ENCODE peak calls at places on chromosomes 13 and 19, in ten cellular contexts. One of them, this sample, is unnamed.

GRCh38 chr19:31354919-31355318 is 5.7 kb upstream of the TSHZ3 start:
- DNase-seq in cardiac muscle cell: no peak
- DNase-seq in esophagus muscularis mucosa: no peak
- DNase-seq in PC-9: no peak
- DNase-seq in mucosa of descending colon: no peak
- DNase-seq in endodermal cell: peak; percentile 58
- DNase-seq in AG04450: no peak
- DNase-seq in breast epithelium: no peak
- DNase-seq in left ventricle myocardium inferior: no peak
- DNase-seq in upper lobe of right lung: no peak
- DNase-seq in this sample: no peak

GRCh38 chr13:45847554-45848224 is 3.9 kb downstream of the SIAH3 start:
- DNase-seq in mucosa of descending colon: peak; percentile 28
- DNase-seq in cardiac muscle cell: peak; percentile 40
- DNase-seq in upper lobe of right lung: no peak
- DNase-seq in esophagus muscularis mucosa: no peak
- DNase-seq in AG04450: no peak
- DNase-seq in endodermal cell: peak; percentile 63
- DNase-seq in left ventricle myocardium inferior: peak; percentile 29
- DNase-seq in PC-9: no peak
- DNase-seq in breast epithelium: no peak
- DNase-seq in this sample: peak; percentile 37

GRCh38 chr19:40191836-40192646 is 815 bp downstream of the MAP3K10 start:
- DNase-seq in breast epithelium: no peak
- DNase-seq in left ventricle myocardium inferior: no peak
- DNase-seq in esophagus muscularis mucosa: no peak
- DNase-seq in AG04450: no peak
- DNase-seq in upper lobe of right lung: peak; percentile 70
- DNase-seq in mucosa of descending colon: peak; percentile 16
- DNase-seq in cardiac muscle cell: peak; percentile 36
- DNase-seq in PC-9: peak; percentile 15
- DNase-seq in endodermal cell: peak; percentile 91
- DNase-seq in this sample: no peak

GRCh38 chr13:27970382-27971235 is 1.5 kb upstream of the CDX2 start:
- DNase-seq in breast epithelium: no peak
- DNase-seq in esophagus muscularis mucosa: no peak
- DNase-seq in cardiac muscle cell: no peak
- DNase-seq in PC-9: no peak
- DNase-seq in left ventricle myocardium inferior: no peak
- DNase-seq in endodermal cell: peak; percentile 63
- DNase-seq in upper lobe of right lung: no peak
- DNase-seq in mucosa of descending colon: peak; percentile 31
- DNase-seq in AG04450: no peak
- DNase-seq in this sample: no peak

GRCh38 chr19:37914908-37915307 is 7.9 kb downstream of the SIPA1L3 start:
- DNase-seq in cardiac muscle cell: no peak
- DNase-seq in esophagus muscularis mucosa: no peak
- DNase-seq in upper lobe of right lung: no peak
- DNase-seq in endodermal cell: no peak
- DNase-seq in PC-9: no peak
- DNase-seq in breast epithelium: no peak
- DNase-seq in AG04450: no peak
- DNase-seq in mucosa of descending colon: peak; percentile 29
- DNase-seq in left ventricle myocardium inferior: no peak
- DNase-seq in this sample: no peak

GRCh38 chr13:97849305-97849704 is 104.2 kb upstream of the IPO5 start:
- DNase-seq in PC-9: peak; percentile 19
- DNase-seq in endodermal cell: peak; percentile 62
- DNase-seq in cardiac muscle cell: peak; percentile 39
- DNase-seq in esophagus muscularis mucosa: peak; percentile 60
- DNase-seq in left ventricle myocardium inferior: no peak
- DNase-seq in breast epithelium: no peak
- DNase-seq in AG04450: peak; percentile 3
- DNase-seq in mucosa of descending colon: no peak
- DNase-seq in upper lobe of right lung: no peak
- DNase-seq in this sample: peak; percentile 13

GRCh38 chr19:55820037-55820436 is 11.8 kb downstream of the NLRP11 start:
- DNase-seq in breast epithelium: no peak
- DNase-seq in upper lobe of right lung: no peak
- DNase-seq in AG04450: no peak
- DNase-seq in PC-9: no peak
- DNase-seq in endodermal cell: no peak
- DNase-seq in esophagus muscularis mucosa: no peak
- DNase-seq in left ventricle myocardium inferior: no peak
- DNase-seq in cardiac muscle cell: no peak
- DNase-seq in mucosa of descending colon: peak; percentile 11
- DNase-seq in this sample: no peak

GRCh38 chr19:2210987-2211740 is 25.0 kb downstream of the PLEKHJ1 start:
- DNase-seq in mucosa of descending colon: no peak
- DNase-seq in left ventricle myocardium inferior: no peak
- DNase-seq in breast epithelium: no peak
- DNase-seq in PC-9: no peak
- DNase-seq in AG04450: no peak
- DNase-seq in cardiac muscle cell: no peak
- DNase-seq in esophagus muscularis mucosa: no peak
- DNase-seq in endodermal cell: no peak
- DNase-seq in upper lobe of right lung: no peak
- DNase-seq in this sample: no peak

GRCh38 chr19:47357788-47358680 is 8.9 kb downstream of the DHX34 start:
- DNase-seq in cardiac muscle cell: no peak
- DNase-seq in PC-9: no peak
- DNase-seq in AG04450: no peak
- DNase-seq in left ventricle myocardium inferior: no peak
- DNase-seq in endodermal cell: peak; percentile 85
- DNase-seq in breast epithelium: no peak
- DNase-seq in upper lobe of right lung: no peak
- DNase-seq in esophagus muscularis mucosa: no peak
- DNase-seq in mucosa of descending colon: no peak
- DNase-seq in this sample: no peak

GRCh38 chr19:12606796-12607195 is 3.8 kb downstream of the ZNF490 start:
- DNase-seq in breast epithelium: no peak
- DNase-seq in upper lobe of right lung: no peak
- DNase-seq in mucosa of descending colon: no peak
- DNase-seq in PC-9: no peak
- DNase-seq in cardiac muscle cell: no peak
- DNase-seq in AG04450: no peak
- DNase-seq in left ventricle myocardium inferior: no peak
- DNase-seq in endodermal cell: no peak
- DNase-seq in esophagus muscularis mucosa: no peak
- DNase-seq in this sample: no peak

GRCh38 chr13:42894765-42895181 is 97.3 kb downstream of the EPSTI1 start:
- DNase-seq in AG04450: no peak
- DNase-seq in left ventricle myocardium inferior: no peak
- DNase-seq in upper lobe of right lung: no peak
- DNase-seq in cardiac muscle cell: peak; percentile 87
- DNase-seq in esophagus muscularis mucosa: no peak
- DNase-seq in breast epithelium: no peak
- DNase-seq in endodermal cell: no peak
- DNase-seq in PC-9: peak; percentile 49
- DNase-seq in mucosa of descending colon: peak; percentile 43
- DNase-seq in this sample: no peak

GRCh38 chr13:24097064-24097463 is 63.5 kb upstream of the SPATA13 start:
- DNase-seq in esophagus muscularis mucosa: no peak
- DNase-seq in mucosa of descending colon: no peak
- DNase-seq in AG04450: peak; percentile 16
- DNase-seq in upper lobe of right lung: no peak
- DNase-seq in endodermal cell: no peak
- DNase-seq in breast epithelium: no peak
- DNase-seq in cardiac muscle cell: peak; percentile 51
- DNase-seq in PC-9: no peak
- DNase-seq in left ventricle myocardium inferior: no peak
- DNase-seq in this sample: peak; percentile 55

GRCh38 chr19:49336482-49337266 is 1.5 kb downstream of the CD37 start:
- DNase-seq in mucosa of descending colon: no peak
- DNase-seq in upper lobe of right lung: peak; percentile 51
- DNase-seq in breast epithelium: peak; percentile 13
- DNase-seq in AG04450: no peak
- DNase-seq in cardiac muscle cell: no peak
- DNase-seq in PC-9: no peak
- DNase-seq in esophagus muscularis mucosa: peak; percentile 75
- DNase-seq in left ventricle myocardium inferior: no peak
- DNase-seq in endodermal cell: peak; percentile 40
- DNase-seq in this sample: no peak

GRCh38 chr19:49337267-49338022 is 2.2 kb downstream of the CD37 start:
- DNase-seq in esophagus muscularis mucosa: peak; percentile 24
- DNase-seq in AG04450: no peak
- DNase-seq in left ventricle myocardium inferior: no peak
- DNase-seq in endodermal cell: peak; percentile 25
- DNase-seq in upper lobe of right lung: no peak
- DNase-seq in breast epithelium: peak; percentile 15
- DNase-seq in mucosa of descending colon: no peak
- DNase-seq in PC-9: no peak
- DNase-seq in cardiac muscle cell: no peak
- DNase-seq in this sample: no peak

GRCh38 chr19:49335784-49336481 is 727 bp downstream of the CD37 start:
- DNase-seq in PC-9: no peak
- DNase-seq in left ventricle myocardium inferior: no peak
- DNase-seq in endodermal cell: peak; percentile 11
- DNase-seq in breast epithelium: peak; percentile 15
- DNase-seq in upper lobe of right lung: peak; percentile 37
- DNase-seq in mucosa of descending colon: no peak
- DNase-seq in AG04450: no peak
- DNase-seq in cardiac muscle cell: no peak
- DNase-seq in esophagus muscularis mucosa: peak; percentile 70
- DNase-seq in this sample: no peak

GRCh38 chr19:49333426-49334288 is 1.5 kb upstream of the CD37 start:
- DNase-seq in breast epithelium: peak; percentile 15
- DNase-seq in PC-9: no peak
- DNase-seq in upper lobe of right lung: peak; percentile 69
- DNase-seq in esophagus muscularis mucosa: no peak
- DNase-seq in AG04450: no peak
- DNase-seq in mucosa of descending colon: peak; percentile 42
- DNase-seq in cardiac muscle cell: peak; percentile 31
- DNase-seq in endodermal cell: peak; percentile 44
- DNase-seq in left ventricle myocardium inferior: no peak
- DNase-seq in this sample: no peak

DNA sequence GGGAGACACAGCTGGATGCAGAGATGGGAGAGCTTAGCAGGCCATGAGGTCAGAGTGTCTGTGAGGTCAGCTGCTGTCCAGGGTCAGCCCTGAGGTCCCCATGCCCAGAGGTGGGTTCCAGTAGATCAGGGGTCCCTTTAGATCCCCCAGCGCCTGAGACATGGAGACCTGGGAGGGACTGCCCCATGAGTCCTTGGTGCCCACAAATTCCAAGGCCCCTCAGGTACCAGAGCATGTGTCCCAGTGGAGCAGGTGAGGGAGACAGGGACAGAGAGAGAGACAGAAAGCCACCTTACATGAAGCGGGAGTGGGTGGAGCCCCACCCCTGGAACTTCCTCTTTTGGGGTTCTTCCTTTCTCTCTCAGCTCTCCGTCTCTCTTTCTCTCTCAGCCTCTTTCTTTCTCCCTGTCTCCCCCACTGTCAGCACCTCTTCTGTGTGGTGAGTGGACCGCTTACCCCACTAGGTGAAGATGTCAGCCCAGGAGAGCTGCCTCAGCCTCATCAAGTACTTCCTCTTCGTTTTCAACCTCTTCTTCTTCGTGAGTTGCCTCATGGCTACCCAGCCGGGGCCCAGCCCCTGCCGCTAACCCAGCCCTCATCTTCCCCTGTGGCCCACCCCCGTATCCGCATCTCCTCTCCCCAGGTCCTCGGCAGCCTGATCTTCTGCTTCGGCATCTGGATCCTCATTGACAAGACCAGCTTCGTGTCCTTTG is at the start of gene CD37:
- DNase-seq in endodermal cell: peak; percentile 44
- DNase-seq in AG04450: no peak
- DNase-seq in breast epithelium: peak; percentile 18
- DNase-seq in esophagus muscularis mucosa: no peak
- DNase-seq in left ventricle myocardium inferior: no peak
- DNase-seq in upper lobe of right lung: peak; percentile 67
- DNase-seq in cardiac muscle cell: no peak
- DNase-seq in mucosa of descending colon: peak; percentile 48
- DNase-seq in PC-9: no peak
- DNase-seq in this sample: no peak
- H3K4me3 ChIP-seq in endodermal cell: no peak within 1 kb of the TSS
- H3K4me3 ChIP-seq in AG04450: no peak within 1 kb of the TSS
- H3K4me3 ChIP-seq in breast epithelium: peak within 1 kb of the TSS; percentile 43
- H3K4me3 ChIP-seq in esophagus muscularis mucosa: peak within 1 kb of the TSS; percentile 17
- H3K4me3 ChIP-seq in left ventricle myocardium inferior: peak within 1 kb of the TSS; percentile 48
- H3K4me3 ChIP-seq in upper lobe of right lung: peak within 1 kb of the TSS; percentile 46
- H3K4me3 ChIP-seq in cardiac muscle cell: no peak within 1 kb of the TSS
- H3K4me3 ChIP-seq in mucosa of descending colon: no peak within 1 kb of the TSS
- H3K4me3 ChIP-seq in PC-9: no peak within 1 kb of the TSS
- H3K4me3 ChIP-seq in this sample: no peak within 1 kb of the TSS

DNA sequence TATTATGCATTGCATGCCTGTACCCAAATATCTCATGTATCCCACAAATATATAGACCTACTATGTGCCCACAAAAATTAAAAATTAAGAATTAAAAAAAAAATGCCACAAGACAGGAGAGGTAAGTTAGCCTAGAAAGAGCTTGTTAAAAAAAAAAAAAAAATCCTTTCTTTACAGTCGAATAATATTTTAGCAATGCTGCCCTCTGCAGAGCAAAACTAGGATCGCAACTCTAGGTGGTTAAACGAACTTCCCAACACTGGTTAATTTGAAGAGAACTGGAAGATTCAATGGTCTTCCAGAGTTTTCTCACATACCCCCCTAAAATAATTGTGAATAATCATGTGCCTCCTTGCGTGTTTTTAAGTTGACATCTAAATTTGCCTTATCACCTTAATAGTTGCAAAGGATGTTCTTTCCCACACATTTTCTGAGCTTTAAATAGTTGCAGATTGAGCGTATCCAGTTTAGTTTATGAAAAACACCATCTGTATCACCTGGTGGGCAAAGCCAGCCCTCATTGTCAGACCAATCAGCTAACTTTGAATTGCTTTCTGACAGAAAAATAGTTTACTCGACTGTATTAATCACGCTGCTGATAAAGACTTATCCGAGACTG is 47.4 kb upstream of the RCBTB2 start:
- DNase-seq in esophagus muscularis mucosa: peak; percentile 93
- DNase-seq in mucosa of descending colon: peak; percentile 97
- DNase-seq in cardiac muscle cell: peak; percentile 78
- DNase-seq in breast epithelium: peak; percentile 59
- DNase-seq in upper lobe of right lung: no peak
- DNase-seq in AG04450: peak; percentile 11
- DNase-seq in endodermal cell: peak; percentile 91
- DNase-seq in PC-9: peak; percentile 55
- DNase-seq in left ventricle myocardium inferior: peak; percentile 60
- DNase-seq in this sample: no peak
- TF ChIP-seq CTCF in esophagus muscularis mucosa: peak; percentile 78
- TF ChIP-seq CTCF in mucosa of descending colon: peak; percentile 65
- TF ChIP-seq CTCF in cardiac muscle cell: peak; percentile 65
- TF ChIP-seq CTCF in breast epithelium: peak; percentile 84
- TF ChIP-seq CTCF in upper lobe of right lung: peak; percentile 82
- TF ChIP-seq CTCF in AG04450: peak; percentile 73
- TF ChIP-seq CTCF in endodermal cell: peak; percentile 88
- TF ChIP-seq CTCF in PC-9: peak; percentile 84
- TF ChIP-seq CTCF in left ventricle myocardium inferior: peak; percentile 83
- TF ChIP-seq CTCF in this sample: peak; percentile 76

GRCh38 chr13:81591528-81592220 is 1250.7 kb upstream of the SPRY2 start:
- DNase-seq in left ventricle myocardium inferior: no peak
- DNase-seq in breast epithelium: no peak
- DNase-seq in mucosa of descending colon: no peak
- DNase-seq in esophagus muscularis mucosa: no peak
- DNase-seq in cardiac muscle cell: no peak
- DNase-seq in AG04450: no peak
- DNase-seq in upper lobe of right lung: no peak
- DNase-seq in PC-9: no peak
- DNase-seq in endodermal cell: no peak
- DNase-seq in this sample: no peak
- H3K4me3 ChIP-seq in left ventricle myocardium inferior: no peak overlapping the region
- H3K4me3 ChIP-seq in breast epithelium: no peak overlapping the region
- H3K4me3 ChIP-seq in mucosa of descending colon: no peak overlapping the region
- H3K4me3 ChIP-seq in esophagus muscularis mucosa: no peak overlapping the region
- H3K4me3 ChIP-seq in cardiac muscle cell: no peak overlapping the region
- H3K4me3 ChIP-seq in AG04450: no peak overlapping the region
- H3K4me3 ChIP-seq in upper lobe of right lung: no peak overlapping the region
- H3K4me3 ChIP-seq in PC-9: no peak overlapping the region
- H3K4me3 ChIP-seq in endodermal cell: no peak overlapping the region
- H3K4me3 ChIP-seq in this sample: no peak overlapping the region

GRCh38 chr13:30115257-30115600 is 192.1 kb downstream of the KATNAL1 start:
- DNase-seq in endodermal cell: no peak
- DNase-seq in mucosa of descending colon: no peak
- DNase-seq in upper lobe of right lung: no peak
- DNase-seq in PC-9: no peak
- DNase-seq in left ventricle myocardium inferior: no peak
- DNase-seq in AG04450: no peak
- DNase-seq in breast epithelium: no peak
- DNase-seq in esophagus muscularis mucosa: no peak
- DNase-seq in cardiac muscle cell: no peak
- DNase-seq in this sample: no peak
- TF ChIP-seq CTCF in endodermal cell: no peak
- TF ChIP-seq CTCF in mucosa of descending colon: no peak
- TF ChIP-seq CTCF in upper lobe of right lung: no peak
- TF ChIP-seq CTCF in PC-9: peak; percentile 49
- TF ChIP-seq CTCF in left ventricle myocardium inferior: peak; percentile 47
- TF ChIP-seq CTCF in AG04450: no peak
- TF ChIP-seq CTCF in breast epithelium: peak; percentile 18
- TF ChIP-seq CTCF in esophagus muscularis mucosa: no peak
- TF ChIP-seq CTCF in cardiac muscle cell: no peak
- TF ChIP-seq CTCF in this sample: no peak

This sample was measured in epithelial cell of proximal tubule.